ENCODE peak calls at places on chromosomes 4 and X, in five cellular contexts. One of them, this sample, is unnamed.

GRCh38 chr4:143514432-143514831 is 930 bp downstream of the SMARCA5 start:
- DNase-seq in AG09309: no peak
- DNase-seq in psoas muscle: peak
- DNase-seq in stomach: peak
- DNase-seq in mesothelial cell of epicardium: no peak
- DNase-seq in this sample: no peak

GRCh38 chrX:124216396-124217124 is 115.9 kb upstream of the TEX13D start:
- DNase-seq in AG09309: no peak
- DNase-seq in psoas muscle: no peak
- DNase-seq in stomach: no peak
- DNase-seq in mesothelial cell of epicardium: no peak
- DNase-seq in this sample: no peak

GRCh38 chrX:13966071-13966850 is 63.4 kb downstream of the GEMIN8 start:
- DNase-seq in AG09309: no peak
- DNase-seq in psoas muscle: no peak
- DNase-seq in stomach: no peak
- DNase-seq in mesothelial cell of epicardium: no peak
- DNase-seq in this sample: no peak

GRCh38 chr4:164440196-164440595 is 313.7 kb upstream of the SMIM31 start:
- DNase-seq in AG09309: no peak
- DNase-seq in psoas muscle: no peak
- DNase-seq in stomach: no peak
- DNase-seq in mesothelial cell of epicardium: no peak
- DNase-seq in this sample: no peak

GRCh38 chr4:108954880-108955279 is 192.0 kb upstream of the ETNPPL start:
- DNase-seq in AG09309: no peak
- DNase-seq in psoas muscle: no peak
- DNase-seq in stomach: no peak
- DNase-seq in mesothelial cell of epicardium: no peak
- DNase-seq in this sample: no peak

GRCh38 chr4:103415801-103416200 is 217.7 kb upstream of the CENPE start:
- DNase-seq in AG09309: no peak
- DNase-seq in psoas muscle: no peak
- DNase-seq in stomach: no peak
- DNase-seq in mesothelial cell of epicardium: no peak
- DNase-seq in this sample: no peak

GRCh38 chr4:140686799-140687198 is 69.4 kb downstream of the TBC1D9 start:
- DNase-seq in AG09309: no peak
- DNase-seq in psoas muscle: no peak
- DNase-seq in stomach: no peak
- DNase-seq in mesothelial cell of epicardium: no peak
- DNase-seq in this sample: no peak

GRCh38 chrX:48306175-48306574 is 50.3 kb downstream of the SSX3 start:
- DNase-seq in AG09309: no peak
- DNase-seq in psoas muscle: no peak
- DNase-seq in stomach: no peak
- DNase-seq in mesothelial cell of epicardium: no peak
- DNase-seq in this sample: no peak

GRCh38 chr4:167721574-167721973 is 370.8 kb upstream of the ANXA10 start:
- DNase-seq in AG09309: no peak
- DNase-seq in psoas muscle: no peak
- DNase-seq in stomach: no peak
- DNase-seq in mesothelial cell of epicardium: no peak
- DNase-seq in this sample: no peak

GRCh38 chr4:98352403-98352802 is 91.2 kb downstream of the RAP1GDS1 start:
- DNase-seq in AG09309: no peak
- DNase-seq in psoas muscle: no peak
- DNase-seq in stomach: no peak
- DNase-seq in mesothelial cell of epicardium: no peak
- DNase-seq in this sample: no peak

GRCh38 chrX:38806054-38806389 is 4.8 kb downstream of the MID1IP1 start:
- DNase-seq in AG09309: no peak
- DNase-seq in psoas muscle: peak
- DNase-seq in stomach: no peak
- DNase-seq in mesothelial cell of epicardium: no peak
- DNase-seq in this sample: no peak

GRCh38 chr4:108107729-108108382 is 60.9 kb downstream of the LEF1 start:
- DNase-seq in AG09309: no peak
- DNase-seq in psoas muscle: no peak
- DNase-seq in stomach: no peak
- DNase-seq in mesothelial cell of epicardium: no peak
- DNase-seq in this sample: no peak

GRCh38 chr4:98932539-98932938 is 3.6 kb upstream of the EIF4E start:
- DNase-seq in AG09309: no peak
- DNase-seq in psoas muscle: no peak
- DNase-seq in stomach: no peak
- DNase-seq in mesothelial cell of epicardium: no peak
- DNase-seq in this sample: no peak

GRCh38 chr4:177446571-177446970 is 4.3 kb upstream of the AGA start:
- DNase-seq in AG09309: no peak
- DNase-seq in psoas muscle: no peak
- DNase-seq in stomach: no peak
- DNase-seq in mesothelial cell of epicardium: no peak
- DNase-seq in this sample: no peak

GRCh38 chrX:110846071-110846470 is 50.5 kb upstream of the CHRDL1 start:
- DNase-seq in AG09309: no peak
- DNase-seq in psoas muscle: no peak
- DNase-seq in stomach: no peak
- DNase-seq in mesothelial cell of epicardium: no peak
- DNase-seq in this sample: no peak

GRCh38 chr4:4490041-4490440 is 51.8 kb downstream of the STX18 start:
- DNase-seq in AG09309: no peak
- DNase-seq in psoas muscle: no peak
- DNase-seq in stomach: no peak
- DNase-seq in mesothelial cell of epicardium: no peak
- DNase-seq in this sample: no peak

GRCh38 chr4:37666625-37667071 is 19.5 kb downstream of the RELL1 start:
- DNase-seq in AG09309: peak
- DNase-seq in psoas muscle: peak
- DNase-seq in stomach: peak
- DNase-seq in mesothelial cell of epicardium: no peak
- DNase-seq in this sample: no peak

GRCh38 chr4:6881908-6882307 is 27.7 kb upstream of the TBC1D14 start:
- DNase-seq in AG09309: no peak
- DNase-seq in psoas muscle: no peak
- DNase-seq in stomach: no peak
- DNase-seq in mesothelial cell of epicardium: no peak
- DNase-seq in this sample: no peak

GRCh38 chr4:183876268-183876934 is 28.7 kb upstream of the STOX2 start:
- DNase-seq in AG09309: peak
- DNase-seq in psoas muscle: peak
- DNase-seq in stomach: peak
- DNase-seq in mesothelial cell of epicardium: peak
- DNase-seq in this sample: no peak

GRCh38 chrX:24479924-24480722 is 15.0 kb downstream of the PDK3 start:
- DNase-seq in AG09309: no peak
- DNase-seq in psoas muscle: no peak
- DNase-seq in stomach: no peak
- DNase-seq in mesothelial cell of epicardium: no peak
- DNase-seq in this sample: no peak

GRCh38 chr4:55124337-55125076 is 888 bp downstream of the KDR start:
- DNase-seq in AG09309: no peak
- DNase-seq in psoas muscle: no peak
- DNase-seq in stomach: no peak
- DNase-seq in mesothelial cell of epicardium: peak
- DNase-seq in this sample: no peak

GRCh38 chr4:22391548-22391947 is 124.3 kb downstream of the ADGRA3 start:
- DNase-seq in AG09309: peak
- DNase-seq in psoas muscle: no peak
- DNase-seq in stomach: no peak
- DNase-seq in mesothelial cell of epicardium: no peak
- DNase-seq in this sample: no peak

GRCh38 chr4:22385615-22386014 is 130.3 kb downstream of the ADGRA3 start:
- DNase-seq in AG09309: peak
- DNase-seq in psoas muscle: no peak
- DNase-seq in stomach: no peak
- DNase-seq in mesothelial cell of epicardium: no peak
- DNase-seq in this sample: no peak

GRCh38 chr4:22384154-22384553 is 131.7 kb downstream of the ADGRA3 start:
- DNase-seq in AG09309: no peak
- DNase-seq in psoas muscle: no peak
- DNase-seq in stomach: no peak
- DNase-seq in mesothelial cell of epicardium: no peak
- DNase-seq in this sample: no peak

DNA sequence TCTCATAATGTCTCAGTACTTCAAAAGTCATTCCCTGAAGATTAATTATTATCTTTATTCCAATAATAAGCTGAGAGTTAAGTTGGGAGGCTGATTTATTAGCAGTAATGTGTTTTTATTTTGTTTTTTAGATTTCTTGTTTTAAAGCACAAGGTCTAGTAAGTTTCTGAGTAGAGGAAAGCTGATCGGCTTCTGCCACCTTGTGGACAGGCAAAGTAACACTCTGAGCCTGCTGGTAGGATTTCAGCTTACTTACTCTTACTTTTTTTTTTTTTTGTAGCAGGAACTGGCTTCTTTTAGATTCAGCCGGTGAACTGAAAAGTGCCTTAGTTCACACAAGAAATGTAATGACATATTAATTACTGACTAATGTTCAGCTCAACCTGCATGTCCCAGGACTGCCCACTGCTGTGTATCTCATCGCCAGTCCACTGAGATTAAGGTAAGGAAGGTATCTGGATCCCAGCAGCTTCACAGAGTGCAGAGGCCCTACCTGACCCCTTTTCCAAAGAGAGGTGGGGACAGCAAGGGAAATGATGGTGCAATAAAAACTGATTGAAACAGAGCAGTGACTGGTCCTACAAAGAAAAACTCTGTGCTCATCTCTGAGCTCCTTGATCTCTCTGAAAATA is 126.5 kb downstream of the ADGRA3 start:
- DNase-seq in AG09309: peak
- DNase-seq in psoas muscle: no peak
- DNase-seq in stomach: peak
- DNase-seq in mesothelial cell of epicardium: no peak
- DNase-seq in this sample: no peak
- TF ChIP-seq CTCF in AG09309: peak
- TF ChIP-seq CTCF in psoas muscle: peak
- TF ChIP-seq CTCF in stomach: no peak
- TF ChIP-seq CTCF in mesothelial cell of epicardium: peak
- TF ChIP-seq CTCF in this sample: peak

DNA sequence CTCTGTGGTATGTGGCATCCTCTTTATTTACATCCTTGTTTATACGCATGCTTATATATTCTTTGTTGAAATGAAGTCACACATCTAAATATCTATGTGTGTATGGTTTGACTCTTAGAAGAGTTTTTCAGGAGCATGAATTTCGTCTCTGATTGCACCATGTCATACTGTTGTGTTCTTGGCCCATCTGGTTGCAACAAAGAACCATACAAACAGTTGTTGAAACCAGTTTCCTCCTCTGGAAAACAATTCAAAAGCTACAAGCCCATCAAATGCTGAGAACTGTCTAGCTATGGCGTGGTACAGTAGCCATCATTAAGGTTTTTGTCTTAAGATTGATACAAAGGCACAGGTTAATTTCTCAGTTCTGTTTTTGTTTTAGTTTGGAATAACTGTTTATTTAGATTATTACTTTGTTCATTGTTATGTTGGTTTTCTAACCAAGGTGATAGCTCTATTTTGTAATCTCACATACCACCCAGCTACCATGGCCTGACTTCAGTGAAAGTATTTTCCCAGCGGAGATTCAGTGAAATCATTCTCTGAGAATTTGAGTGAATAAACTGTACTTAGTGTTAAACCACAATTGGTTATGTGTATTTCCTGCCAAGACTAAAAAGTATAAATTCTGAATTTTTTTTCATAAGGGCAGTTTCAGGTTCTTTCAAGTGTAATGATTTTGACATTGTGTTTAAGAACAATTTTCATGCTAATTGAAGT is 91.0 kb downstream of the ARHGAP24 start:
- DNase-seq in AG09309: no peak
- DNase-seq in psoas muscle: no peak
- DNase-seq in stomach: no peak
- DNase-seq in mesothelial cell of epicardium: no peak
- DNase-seq in this sample: no peak
- TF ChIP-seq CTCF in AG09309: no peak
- TF ChIP-seq CTCF in psoas muscle: no peak
- TF ChIP-seq CTCF in stomach: no peak
- TF ChIP-seq CTCF in mesothelial cell of epicardium: no peak
- TF ChIP-seq CTCF in this sample: no peak

DNA sequence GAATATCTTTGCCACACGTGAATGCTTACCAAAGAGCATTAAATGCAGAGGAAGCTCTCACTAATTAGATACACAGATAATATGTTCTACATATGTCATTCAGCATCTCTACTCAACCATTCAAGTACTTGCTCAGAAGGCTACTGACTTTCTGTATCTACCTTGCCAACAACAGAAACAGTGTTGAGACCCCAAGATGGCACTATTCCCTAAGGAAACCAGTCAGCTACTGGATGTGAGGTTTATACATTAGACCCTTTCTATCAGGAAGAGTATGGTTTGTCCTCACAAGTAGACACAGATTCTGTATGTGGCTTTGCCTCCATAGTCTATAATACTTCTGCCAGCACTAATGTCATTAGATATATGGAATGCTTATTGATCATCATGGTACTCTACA is 443.9 kb upstream of the INTU start:
- DNase-seq in AG09309: no peak
- DNase-seq in psoas muscle: no peak
- DNase-seq in stomach: no peak
- DNase-seq in mesothelial cell of epicardium: no peak
- DNase-seq in this sample: no peak
- TF ChIP-seq CTCF in AG09309: no peak
- TF ChIP-seq CTCF in psoas muscle: no peak
- TF ChIP-seq CTCF in stomach: no peak
- TF ChIP-seq CTCF in mesothelial cell of epicardium: no peak
- TF ChIP-seq CTCF in this sample: peak

GRCh38 chr4:5554376-5554775 is 154.0 kb downstream of the EVC2 start:
- DNase-seq in AG09309: no peak
- DNase-seq in psoas muscle: no peak
- DNase-seq in stomach: no peak
- DNase-seq in mesothelial cell of epicardium: no peak
- DNase-seq in this sample: peak
- TF ChIP-seq CTCF in AG09309: no peak
- TF ChIP-seq CTCF in psoas muscle: no peak
- TF ChIP-seq CTCF in stomach: no peak
- TF ChIP-seq CTCF in mesothelial cell of epicardium: no peak
- TF ChIP-seq CTCF in this sample: no peak

GRCh38 chrX:50677789-50678188 is 136.2 kb downstream of the SHROOM4 start:
- DNase-seq in AG09309: no peak
- DNase-seq in psoas muscle: no peak
- DNase-seq in stomach: no peak
- DNase-seq in mesothelial cell of epicardium: no peak
- DNase-seq in this sample: no peak

GRCh38 chrX:50684871-50685270 is 129.1 kb downstream of the SHROOM4 start:
- DNase-seq in AG09309: no peak
- DNase-seq in psoas muscle: no peak
- DNase-seq in stomach: no peak
- DNase-seq in mesothelial cell of epicardium: no peak
- DNase-seq in this sample: no peak

GRCh38 chrX:50680990-50681389 is 133.0 kb downstream of the SHROOM4 start:
- DNase-seq in AG09309: no peak
- DNase-seq in psoas muscle: no peak
- DNase-seq in stomach: no peak
- DNase-seq in mesothelial cell of epicardium: no peak
- DNase-seq in this sample: no peak
- TF ChIP-seq CTCF in AG09309: peak
- TF ChIP-seq CTCF in psoas muscle: peak
- TF ChIP-seq CTCF in stomach: no peak
- TF ChIP-seq CTCF in mesothelial cell of epicardium: peak
- TF ChIP-seq CTCF in this sample: peak

GRCh38 chrX:85851418-85851817 is 195.9 kb downstream of the CHM start:
- DNase-seq in AG09309: no peak
- DNase-seq in psoas muscle: no peak
- DNase-seq in stomach: peak
- DNase-seq in mesothelial cell of epicardium: no peak
- DNase-seq in this sample: no peak
- TF ChIP-seq CTCF in AG09309: peak
- TF ChIP-seq CTCF in psoas muscle: peak
- TF ChIP-seq CTCF in stomach: no peak
- TF ChIP-seq CTCF in mesothelial cell of epicardium: peak
- TF ChIP-seq CTCF in this sample: peak